ENCODE peak calls at places on chromosome 13, in ten cellular contexts. One of them, this sample, is unnamed.

GRCh38 chr13:26719356-26719945 is 41.1 kb downstream of the GPR12 start:
- DNase-seq in endodermal cell: no peak
- DNase-seq in heart left ventricle: no peak
- DNase-seq in RWPE1: no peak
- DNase-seq in CD4-positive, alpha-beta T cell: no peak
- DNase-seq in dorsolateral prefrontal cortex: no peak
- DNase-seq in A549: no peak
- DNase-seq in ascending aorta: no peak
- DNase-seq in mammary epithelial cell: no peak
- DNase-seq in neural progenitor cell: no peak
- DNase-seq in this sample: no peak

GRCh38 chr13:47672982-47673670 is 327.9 kb downstream of the SUCLA2 start:
- DNase-seq in endodermal cell: no peak
- DNase-seq in heart left ventricle: peak
- DNase-seq in RWPE1: no peak
- DNase-seq in CD4-positive, alpha-beta T cell: no peak
- DNase-seq in dorsolateral prefrontal cortex: no peak
- DNase-seq in A549: no peak
- DNase-seq in ascending aorta: no peak
- DNase-seq in mammary epithelial cell: peak
- DNase-seq in neural progenitor cell: no peak
- DNase-seq in this sample: no peak

GRCh38 chr13:21117104-21117809 is 55.9 kb upstream of the LATS2 start:
- DNase-seq in endodermal cell: no peak
- DNase-seq in heart left ventricle: no peak
- DNase-seq in RWPE1: no peak
- DNase-seq in CD4-positive, alpha-beta T cell: no peak
- DNase-seq in dorsolateral prefrontal cortex: no peak
- DNase-seq in A549: no peak
- DNase-seq in ascending aorta: no peak
- DNase-seq in mammary epithelial cell: no peak
- DNase-seq in neural progenitor cell: no peak
- DNase-seq in this sample: no peak

GRCh38 chr13:113897966-113898365 is 34.1 kb upstream of the GAS6 start:
- DNase-seq in endodermal cell: no peak
- DNase-seq in heart left ventricle: no peak
- DNase-seq in RWPE1: no peak
- DNase-seq in CD4-positive, alpha-beta T cell: no peak
- DNase-seq in dorsolateral prefrontal cortex: no peak
- DNase-seq in A549: no peak
- DNase-seq in ascending aorta: no peak
- DNase-seq in mammary epithelial cell: no peak
- DNase-seq in neural progenitor cell: no peak
- DNase-seq in this sample: no peak

GRCh38 chr13:33146843-33147611 is 130.8 kb downstream of the KL start:
- DNase-seq in endodermal cell: no peak
- DNase-seq in heart left ventricle: no peak
- DNase-seq in RWPE1: no peak
- DNase-seq in CD4-positive, alpha-beta T cell: no peak
- DNase-seq in dorsolateral prefrontal cortex: no peak
- DNase-seq in A549: no peak
- DNase-seq in ascending aorta: no peak
- DNase-seq in mammary epithelial cell: peak
- DNase-seq in neural progenitor cell: no peak
- DNase-seq in this sample: no peak

GRCh38 chr13:80348308-80348707 is 7.4 kb upstream of the SPRY2 start:
- DNase-seq in endodermal cell: no peak
- DNase-seq in heart left ventricle: no peak
- DNase-seq in RWPE1: no peak
- DNase-seq in CD4-positive, alpha-beta T cell: no peak
- DNase-seq in dorsolateral prefrontal cortex: no peak
- DNase-seq in A549: no peak
- DNase-seq in ascending aorta: no peak
- DNase-seq in mammary epithelial cell: no peak
- DNase-seq in neural progenitor cell: no peak
- DNase-seq in this sample: no peak

GRCh38 chr13:45674908-45675307 is 27.2 kb upstream of the CBY2 start:
- DNase-seq in endodermal cell: no peak
- DNase-seq in heart left ventricle: no peak
- DNase-seq in RWPE1: peak
- DNase-seq in CD4-positive, alpha-beta T cell: no peak
- DNase-seq in dorsolateral prefrontal cortex: no peak
- DNase-seq in A549: no peak
- DNase-seq in ascending aorta: no peak
- DNase-seq in mammary epithelial cell: peak
- DNase-seq in neural progenitor cell: peak
- DNase-seq in this sample: no peak

GRCh38 chr13:103469771-103470170 is 403.6 kb upstream of the SLC10A2 start:
- DNase-seq in endodermal cell: no peak
- DNase-seq in heart left ventricle: no peak
- DNase-seq in RWPE1: no peak
- DNase-seq in CD4-positive, alpha-beta T cell: no peak
- DNase-seq in dorsolateral prefrontal cortex: no peak
- DNase-seq in A549: no peak
- DNase-seq in ascending aorta: no peak
- DNase-seq in mammary epithelial cell: no peak
- DNase-seq in neural progenitor cell: no peak
- DNase-seq in this sample: no peak

GRCh38 chr13:110551284-110551683 is 10.2 kb downstream of the RAB20 start:
- DNase-seq in endodermal cell: no peak
- DNase-seq in heart left ventricle: no peak
- DNase-seq in RWPE1: no peak
- DNase-seq in CD4-positive, alpha-beta T cell: no peak
- DNase-seq in dorsolateral prefrontal cortex: no peak
- DNase-seq in A549: no peak
- DNase-seq in ascending aorta: no peak
- DNase-seq in mammary epithelial cell: no peak
- DNase-seq in neural progenitor cell: no peak
- DNase-seq in this sample: no peak

GRCh38 chr13:110546933-110547332 is 14.6 kb downstream of the RAB20 start:
- DNase-seq in endodermal cell: no peak
- DNase-seq in heart left ventricle: peak
- DNase-seq in RWPE1: peak
- DNase-seq in CD4-positive, alpha-beta T cell: no peak
- DNase-seq in dorsolateral prefrontal cortex: no peak
- DNase-seq in A549: peak
- DNase-seq in ascending aorta: peak
- DNase-seq in mammary epithelial cell: peak
- DNase-seq in neural progenitor cell: no peak
- DNase-seq in this sample: peak

GRCh38 chr13:110549795-110550160 is 11.7 kb downstream of the RAB20 start:
- DNase-seq in endodermal cell: no peak
- DNase-seq in heart left ventricle: no peak
- DNase-seq in RWPE1: no peak
- DNase-seq in CD4-positive, alpha-beta T cell: no peak
- DNase-seq in dorsolateral prefrontal cortex: no peak
- DNase-seq in A549: no peak
- DNase-seq in ascending aorta: no peak
- DNase-seq in mammary epithelial cell: no peak
- DNase-seq in neural progenitor cell: no peak
- DNase-seq in this sample: no peak

GRCh38 chr13:110546389-110546788 is 15.1 kb downstream of the RAB20 start:
- DNase-seq in endodermal cell: no peak
- DNase-seq in heart left ventricle: no peak
- DNase-seq in RWPE1: no peak
- DNase-seq in CD4-positive, alpha-beta T cell: no peak
- DNase-seq in dorsolateral prefrontal cortex: no peak
- DNase-seq in A549: no peak
- DNase-seq in ascending aorta: no peak
- DNase-seq in mammary epithelial cell: no peak
- DNase-seq in neural progenitor cell: no peak
- DNase-seq in this sample: no peak

GRCh38 chr13:110548891-110549794 is 12.4 kb downstream of the RAB20 start:
- DNase-seq in endodermal cell: no peak
- DNase-seq in heart left ventricle: no peak
- DNase-seq in RWPE1: no peak
- DNase-seq in CD4-positive, alpha-beta T cell: no peak
- DNase-seq in dorsolateral prefrontal cortex: no peak
- DNase-seq in A549: no peak
- DNase-seq in ascending aorta: no peak
- DNase-seq in mammary epithelial cell: no peak
- DNase-seq in neural progenitor cell: no peak
- DNase-seq in this sample: no peak
- H3K27ac ChIP-seq in endodermal cell: no peak
- H3K27ac ChIP-seq in heart left ventricle: no peak
- H3K27ac ChIP-seq in RWPE1: no peak
- H3K27ac ChIP-seq in CD4-positive, alpha-beta T cell: no peak
- H3K27ac ChIP-seq in dorsolateral prefrontal cortex: no peak
- H3K27ac ChIP-seq in A549: no peak
- H3K27ac ChIP-seq in ascending aorta: no peak
- H3K27ac ChIP-seq in mammary epithelial cell: no peak
- H3K27ac ChIP-seq in neural progenitor cell: no peak
- H3K27ac ChIP-seq in this sample: no peak

DNA sequence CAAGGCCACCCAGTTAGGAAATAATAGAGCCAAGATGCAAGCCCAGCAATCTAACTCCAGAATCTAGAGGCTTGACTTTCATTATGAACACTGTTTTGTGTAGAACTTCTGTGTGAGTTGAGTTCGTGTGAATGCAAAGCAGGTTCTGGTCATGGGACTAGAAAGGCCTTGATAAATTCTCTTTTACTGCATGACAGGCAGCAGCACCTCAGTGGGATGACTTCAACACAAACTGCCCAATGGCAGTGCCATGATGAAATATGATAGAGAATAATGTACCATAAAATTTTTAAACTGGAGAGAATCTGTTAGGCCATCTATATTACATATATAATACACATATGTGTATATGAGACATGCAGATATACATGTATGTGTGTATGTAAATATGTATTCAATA is 214.5 kb downstream of the KLF5 start:
- DNase-seq in endodermal cell: no peak
- DNase-seq in heart left ventricle: no peak
- DNase-seq in RWPE1: no peak
- DNase-seq in CD4-positive, alpha-beta T cell: no peak
- DNase-seq in dorsolateral prefrontal cortex: no peak
- DNase-seq in A549: no peak
- DNase-seq in ascending aorta: no peak
- DNase-seq in mammary epithelial cell: no peak
- DNase-seq in neural progenitor cell: no peak
- DNase-seq in this sample: no peak
- H3K27ac ChIP-seq in endodermal cell: no peak
- H3K27ac ChIP-seq in heart left ventricle: no peak
- H3K27ac ChIP-seq in RWPE1: no peak
- H3K27ac ChIP-seq in CD4-positive, alpha-beta T cell: no peak
- H3K27ac ChIP-seq in dorsolateral prefrontal cortex: no peak
- H3K27ac ChIP-seq in A549: no peak
- H3K27ac ChIP-seq in ascending aorta: no peak
- H3K27ac ChIP-seq in mammary epithelial cell: no peak
- H3K27ac ChIP-seq in neural progenitor cell: no peak
- H3K27ac ChIP-seq in this sample: peak

GRCh38 chr13:110528371-110528770 is 33.2 kb downstream of the RAB20 start:
- DNase-seq in endodermal cell: no peak
- DNase-seq in heart left ventricle: no peak
- DNase-seq in RWPE1: no peak
- DNase-seq in CD4-positive, alpha-beta T cell: no peak
- DNase-seq in dorsolateral prefrontal cortex: no peak
- DNase-seq in A549: no peak
- DNase-seq in ascending aorta: no peak
- DNase-seq in mammary epithelial cell: no peak
- DNase-seq in neural progenitor cell: no peak
- DNase-seq in this sample: no peak

GRCh38 chr13:110530839-110531499 is 30.6 kb downstream of the RAB20 start:
- DNase-seq in endodermal cell: no peak
- DNase-seq in heart left ventricle: no peak
- DNase-seq in RWPE1: no peak
- DNase-seq in CD4-positive, alpha-beta T cell: no peak
- DNase-seq in dorsolateral prefrontal cortex: no peak
- DNase-seq in A549: no peak
- DNase-seq in ascending aorta: no peak
- DNase-seq in mammary epithelial cell: no peak
- DNase-seq in neural progenitor cell: no peak
- DNase-seq in this sample: no peak

GRCh38 chr13:110529522-110530311 is 31.8 kb downstream of the RAB20 start:
- DNase-seq in endodermal cell: no peak
- DNase-seq in heart left ventricle: no peak
- DNase-seq in RWPE1: no peak
- DNase-seq in CD4-positive, alpha-beta T cell: no peak
- DNase-seq in dorsolateral prefrontal cortex: no peak
- DNase-seq in A549: no peak
- DNase-seq in ascending aorta: no peak
- DNase-seq in mammary epithelial cell: no peak
- DNase-seq in neural progenitor cell: no peak
- DNase-seq in this sample: no peak

GRCh38 chr13:110531671-110532083 is 29.8 kb downstream of the RAB20 start:
- DNase-seq in endodermal cell: no peak
- DNase-seq in heart left ventricle: no peak
- DNase-seq in RWPE1: no peak
- DNase-seq in CD4-positive, alpha-beta T cell: no peak
- DNase-seq in dorsolateral prefrontal cortex: no peak
- DNase-seq in A549: no peak
- DNase-seq in ascending aorta: no peak
- DNase-seq in mammary epithelial cell: no peak
- DNase-seq in neural progenitor cell: no peak
- DNase-seq in this sample: no peak

DNA sequence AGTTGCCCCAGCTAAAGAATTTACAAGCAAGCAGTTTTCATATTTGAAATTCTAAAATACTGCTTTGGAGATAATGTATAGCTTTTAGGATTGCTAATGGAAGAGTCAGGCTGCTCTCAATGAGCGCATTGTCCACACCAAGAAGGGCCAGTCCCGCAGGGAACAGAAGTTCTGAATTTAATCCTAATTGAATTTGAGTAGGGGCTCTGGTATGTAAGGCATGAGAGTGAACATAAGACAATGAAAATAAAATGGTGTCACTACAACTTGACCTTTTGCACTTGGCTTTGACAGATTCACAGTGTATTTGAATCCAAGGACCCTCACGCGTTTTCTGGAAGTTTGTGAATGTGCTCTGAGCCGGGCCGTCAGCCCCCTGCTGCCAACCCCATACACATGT is 32.6 kb downstream of the RAB20 start:
- DNase-seq in endodermal cell: no peak
- DNase-seq in heart left ventricle: no peak
- DNase-seq in RWPE1: no peak
- DNase-seq in CD4-positive, alpha-beta T cell: no peak
- DNase-seq in dorsolateral prefrontal cortex: no peak
- DNase-seq in A549: no peak
- DNase-seq in ascending aorta: no peak
- DNase-seq in mammary epithelial cell: no peak
- DNase-seq in neural progenitor cell: no peak
- DNase-seq in this sample: no peak
- H3K27ac ChIP-seq in endodermal cell: no peak
- H3K27ac ChIP-seq in heart left ventricle: peak
- H3K27ac ChIP-seq in RWPE1: no peak
- H3K27ac ChIP-seq in CD4-positive, alpha-beta T cell: no peak
- H3K27ac ChIP-seq in dorsolateral prefrontal cortex: no peak
- H3K27ac ChIP-seq in A549: no peak
- H3K27ac ChIP-seq in ascending aorta: peak
- H3K27ac ChIP-seq in mammary epithelial cell: no peak
- H3K27ac ChIP-seq in neural progenitor cell: no peak
- H3K27ac ChIP-seq in this sample: no peak

GRCh38 chr13:98173431-98173921 is 3.6 kb downstream of the RNF113B start:
- DNase-seq in endodermal cell: peak
- DNase-seq in heart left ventricle: peak
- DNase-seq in RWPE1: no peak
- DNase-seq in CD4-positive, alpha-beta T cell: no peak
- DNase-seq in dorsolateral prefrontal cortex: no peak
- DNase-seq in A549: peak
- DNase-seq in ascending aorta: no peak
- DNase-seq in mammary epithelial cell: peak
- DNase-seq in neural progenitor cell: peak
- DNase-seq in this sample: peak

GRCh38 chr13:98175823-98176222 is 1.2 kb downstream of the RNF113B start:
- DNase-seq in endodermal cell: no peak
- DNase-seq in heart left ventricle: no peak
- DNase-seq in RWPE1: no peak
- DNase-seq in CD4-positive, alpha-beta T cell: no peak
- DNase-seq in dorsolateral prefrontal cortex: no peak
- DNase-seq in A549: no peak
- DNase-seq in ascending aorta: no peak
- DNase-seq in mammary epithelial cell: no peak
- DNase-seq in neural progenitor cell: peak
- DNase-seq in this sample: no peak

GRCh38 chr13:98174321-98174720 is 2.7 kb downstream of the RNF113B start:
- DNase-seq in endodermal cell: no peak
- DNase-seq in heart left ventricle: no peak
- DNase-seq in RWPE1: no peak
- DNase-seq in CD4-positive, alpha-beta T cell: no peak
- DNase-seq in dorsolateral prefrontal cortex: no peak
- DNase-seq in A549: no peak
- DNase-seq in ascending aorta: no peak
- DNase-seq in mammary epithelial cell: no peak
- DNase-seq in neural progenitor cell: no peak
- DNase-seq in this sample: no peak

GRCh38 chr13:98176777-98177608 is at the start of gene RNF113B:
- DNase-seq in endodermal cell: no peak
- DNase-seq in heart left ventricle: no peak
- DNase-seq in RWPE1: no peak
- DNase-seq in CD4-positive, alpha-beta T cell: no peak
- DNase-seq in dorsolateral prefrontal cortex: no peak
- DNase-seq in A549: no peak
- DNase-seq in ascending aorta: no peak
- DNase-seq in mammary epithelial cell: no peak
- DNase-seq in neural progenitor cell: no peak
- DNase-seq in this sample: no peak

GRCh38 chr13:98174995-98175394 is 2.1 kb downstream of the RNF113B start:
- DNase-seq in endodermal cell: no peak
- DNase-seq in heart left ventricle: no peak
- DNase-seq in RWPE1: no peak
- DNase-seq in CD4-positive, alpha-beta T cell: no peak
- DNase-seq in dorsolateral prefrontal cortex: no peak
- DNase-seq in A549: no peak
- DNase-seq in ascending aorta: no peak
- DNase-seq in mammary epithelial cell: no peak
- DNase-seq in neural progenitor cell: no peak
- DNase-seq in this sample: peak
- H3K27ac ChIP-seq in endodermal cell: no peak
- H3K27ac ChIP-seq in heart left ventricle: no peak
- H3K27ac ChIP-seq in RWPE1: no peak
- H3K27ac ChIP-seq in CD4-positive, alpha-beta T cell: no peak
- H3K27ac ChIP-seq in dorsolateral prefrontal cortex: peak
- H3K27ac ChIP-seq in A549: no peak
- H3K27ac ChIP-seq in ascending aorta: no peak
- H3K27ac ChIP-seq in mammary epithelial cell: no peak
- H3K27ac ChIP-seq in neural progenitor cell: no peak
- H3K27ac ChIP-seq in this sample: no peak